ENCODE peak calls at places on chromosomes 2 and 18, in five cellular contexts. One of them, this sample, is unnamed.

GRCh38 chr2:239212553-239213419 is 188.0 kb downstream of the HDAC4 start:
- DNase-seq in neural crest cell: no peak
- DNase-seq in B cell: no peak
- DNase-seq in CD8-positive, alpha-beta memory T cell: no peak
- DNase-seq in kidney: peak
- DNase-seq in this sample: no peak

GRCh38 chr18:31591628-31592027 is at the start of gene TTR:
- DNase-seq in neural crest cell: no peak
- DNase-seq in B cell: no peak
- DNase-seq in CD8-positive, alpha-beta memory T cell: no peak
- DNase-seq in kidney: no peak
- DNase-seq in this sample: no peak

GRCh38 chr2:15940661-15941482 is 522 bp downstream of the MYCN start:
- DNase-seq in neural crest cell: peak
- DNase-seq in B cell: peak
- DNase-seq in CD8-positive, alpha-beta memory T cell: no peak
- DNase-seq in kidney: no peak
- DNase-seq in this sample: peak

GRCh38 chr2:37839991-37840390 is 85.1 kb upstream of the RMDN2 start:
- DNase-seq in neural crest cell: no peak
- DNase-seq in B cell: no peak
- DNase-seq in CD8-positive, alpha-beta memory T cell: no peak
- DNase-seq in kidney: no peak
- DNase-seq in this sample: no peak

GRCh38 chr18:32769242-32770180 is 3.3 kb downstream of the KLHL14 start:
- DNase-seq in neural crest cell: peak
- DNase-seq in B cell: peak
- DNase-seq in CD8-positive, alpha-beta memory T cell: no peak
- DNase-seq in kidney: peak
- DNase-seq in this sample: peak

GRCh38 chr2:239689985-239690384 is 289.2 kb upstream of the HDAC4 start:
- DNase-seq in neural crest cell: no peak
- DNase-seq in B cell: no peak
- DNase-seq in CD8-positive, alpha-beta memory T cell: no peak
- DNase-seq in kidney: no peak
- DNase-seq in this sample: no peak

GRCh38 chr18:39702888-39703287 is 2137.3 kb upstream of the CELF4 start:
- DNase-seq in neural crest cell: no peak
- DNase-seq in B cell: no peak
- DNase-seq in CD8-positive, alpha-beta memory T cell: no peak
- DNase-seq in kidney: no peak
- DNase-seq in this sample: no peak

GRCh38 chr2:14558382-14558919 is 74.1 kb upstream of the LRATD1 start:
- DNase-seq in neural crest cell: no peak
- DNase-seq in B cell: no peak
- DNase-seq in CD8-positive, alpha-beta memory T cell: no peak
- DNase-seq in kidney: no peak
- DNase-seq in this sample: no peak

GRCh38 chr2:73214120-73215035 is at the start of gene SMYD5:
- DNase-seq in neural crest cell: peak
- DNase-seq in B cell: peak
- DNase-seq in CD8-positive, alpha-beta memory T cell: peak
- DNase-seq in kidney: peak
- DNase-seq in this sample: peak

GRCh38 chr2:151758744-151759143 is 24.5 kb upstream of the NEB start:
- DNase-seq in neural crest cell: no peak
- DNase-seq in B cell: no peak
- DNase-seq in CD8-positive, alpha-beta memory T cell: no peak
- DNase-seq in kidney: no peak
- DNase-seq in this sample: no peak

GRCh38 chr18:70044626-70045025 is 97.0 kb upstream of the CD226 start:
- DNase-seq in neural crest cell: no peak
- DNase-seq in B cell: no peak
- DNase-seq in CD8-positive, alpha-beta memory T cell: no peak
- DNase-seq in kidney: no peak
- DNase-seq in this sample: no peak

GRCh38 chr2:65372619-65373018 is 59.8 kb downstream of the SPRED2 start:
- DNase-seq in neural crest cell: no peak
- DNase-seq in B cell: no peak
- DNase-seq in CD8-positive, alpha-beta memory T cell: no peak
- DNase-seq in kidney: no peak
- DNase-seq in this sample: no peak

GRCh38 chr18:48031011-48031480 is 100.6 kb upstream of the SMAD2 start:
- DNase-seq in neural crest cell: peak
- DNase-seq in B cell: no peak
- DNase-seq in CD8-positive, alpha-beta memory T cell: no peak
- DNase-seq in kidney: peak
- DNase-seq in this sample: no peak

GRCh38 chr2:74486141-74486540 is 3.3 kb downstream of the TTC31 start:
- DNase-seq in neural crest cell: no peak
- DNase-seq in B cell: no peak
- DNase-seq in CD8-positive, alpha-beta memory T cell: no peak
- DNase-seq in kidney: no peak
- DNase-seq in this sample: no peak

GRCh38 chr18:50844960-50845359 is 25.1 kb upstream of the MRO start:
- DNase-seq in neural crest cell: no peak
- DNase-seq in B cell: no peak
- DNase-seq in CD8-positive, alpha-beta memory T cell: no peak
- DNase-seq in kidney: no peak
- DNase-seq in this sample: no peak

GRCh38 chr2:42722328-42723190 is 41.4 kb downstream of the OXER1 start:
- DNase-seq in neural crest cell: no peak
- DNase-seq in B cell: no peak
- DNase-seq in CD8-positive, alpha-beta memory T cell: no peak
- DNase-seq in kidney: no peak
- DNase-seq in this sample: no peak

GRCh38 chr2:64453710-64454315 is at the start of gene LGALSL:
- DNase-seq in neural crest cell: peak
- DNase-seq in B cell: no peak
- DNase-seq in CD8-positive, alpha-beta memory T cell: peak
- DNase-seq in kidney: peak
- DNase-seq in this sample: peak

GRCh38 chr2:129827251-129827894 is 152.1 kb upstream of the RAB6C start:
- DNase-seq in neural crest cell: no peak
- DNase-seq in B cell: no peak
- DNase-seq in CD8-positive, alpha-beta memory T cell: no peak
- DNase-seq in kidney: peak
- DNase-seq in this sample: no peak

GRCh38 chr18:37712776-37713175 is 147.2 kb upstream of the CELF4 start:
- DNase-seq in neural crest cell: no peak
- DNase-seq in B cell: no peak
- DNase-seq in CD8-positive, alpha-beta memory T cell: no peak
- DNase-seq in kidney: no peak
- DNase-seq in this sample: no peak

GRCh38 chr18:36186461-36187137 is 698 bp upstream of the MOCOS start:
- DNase-seq in neural crest cell: no peak
- DNase-seq in B cell: peak
- DNase-seq in CD8-positive, alpha-beta memory T cell: peak
- DNase-seq in kidney: peak
- DNase-seq in this sample: no peak

GRCh38 chr2:2806711-2807110 is 475.6 kb upstream of the MYT1L start:
- DNase-seq in neural crest cell: no peak
- DNase-seq in B cell: no peak
- DNase-seq in CD8-positive, alpha-beta memory T cell: no peak
- DNase-seq in kidney: peak
- DNase-seq in this sample: no peak

GRCh38 chr2:211930331-211930730 is 608.3 kb downstream of the ERBB4 start:
- DNase-seq in neural crest cell: no peak
- DNase-seq in B cell: no peak
- DNase-seq in CD8-positive, alpha-beta memory T cell: no peak
- DNase-seq in kidney: no peak
- DNase-seq in this sample: no peak

GRCh38 chr2:211237586-211237985 is 681.2 kb downstream of the CPS1 start:
- DNase-seq in neural crest cell: no peak
- DNase-seq in B cell: no peak
- DNase-seq in CD8-positive, alpha-beta memory T cell: no peak
- DNase-seq in kidney: no peak
- DNase-seq in this sample: no peak

GRCh38 chr18:63523660-63524059 is 18.5 kb upstream of the SERPINB12 start:
- DNase-seq in neural crest cell: no peak
- DNase-seq in B cell: no peak
- DNase-seq in CD8-positive, alpha-beta memory T cell: no peak
- DNase-seq in kidney: no peak
- DNase-seq in this sample: no peak

GRCh38 chr2:10404324-10405143 is 43.6 kb downstream of the ODC1 start:
- DNase-seq in neural crest cell: no peak
- DNase-seq in B cell: no peak
- DNase-seq in CD8-positive, alpha-beta memory T cell: no peak
- DNase-seq in kidney: no peak
- DNase-seq in this sample: no peak

GRCh38 chr2:201928363-201928762 is 105.3 kb upstream of the FZD7 start:
- DNase-seq in neural crest cell: no peak
- DNase-seq in B cell: no peak
- DNase-seq in CD8-positive, alpha-beta memory T cell: no peak
- DNase-seq in kidney: no peak
- DNase-seq in this sample: no peak

GRCh38 chr2:39666489-39667141 is 898 bp downstream of the TMEM178A start:
- DNase-seq in neural crest cell: peak
- DNase-seq in B cell: peak
- DNase-seq in CD8-positive, alpha-beta memory T cell: no peak
- DNase-seq in kidney: no peak
- DNase-seq in this sample: no peak